ENCODE peak calls at places on chromosome 6, in five cellular contexts. W is aorta, Y is heart left ventricle, G is PC-3, T is GM23338. K is an unnamed sample.

GRCh38 chr6:97203343-97203742 is 79.7 kb downstream of the MMS22L start:
- DNase-seq in T (no peak), Y (no peak), W (no peak), G (no peak), K (no peak)

GRCh38 chr6:131997450-131998153 is 46.4 kb upstream of the CCN2 start:
- DNase-seq in W (no peak), Y (no peak), G (no peak), T (no peak), K (no peak)

GRCh38 chr6:90274481-90275030 is 22.1 kb downstream of the BACH2 start:
- DNase-seq in Y (no peak), W (no peak), T (peak; percentile 61), G (no peak), K (no peak)

GRCh38 chr6:16181429-16182359 is 52.8 kb downstream of the MYLIP start:
- DNase-seq in G (peak; percentile 19), W (no peak), T (no peak), Y (no peak), K (no peak)

GRCh38 chr6:24402697-24403500 is at the start of gene MRS2:
- DNase-seq in W (peak; percentile 90), Y (peak; percentile 91), G (peak; percentile 96), T (peak; percentile 69), K (peak; percentile 69)

GRCh38 chr6:11608600-11609323 is 71.2 kb downstream of the TMEM170B start:
- DNase-seq in W (no peak), T (no peak), G (no peak), Y (no peak), K (no peak)

GRCh38 chr6:112298816-112299281 is 44.5 kb upstream of the LAMA4 start:
- DNase-seq in Y (no peak), T (no peak), G (peak; percentile 86), W (no peak), K (peak; percentile 84)

GRCh38 chr6:118663993-118664985 is 12.9 kb upstream of the CEP85L start:
- DNase-seq in T (no peak), Y (no peak), G (no peak), W (no peak), K (peak; percentile 23)

GRCh38 chr6:31737315-31738047 is 1.2 kb upstream of the CLIC1 start:
- DNase-seq in Y (no peak), G (no peak), T (peak; percentile 56), W (no peak), K (no peak)

GRCh38 chr6:8139451-8139850 is 37.1 kb upstream of the EEF1E1 start:
- DNase-seq in G (no peak), W (no peak), T (no peak), Y (no peak), K (no peak)

GRCh38 chr6:25769983-25770382 is 15.4 kb downstream of the SLC17A4 start:
- DNase-seq in T (no peak), Y (no peak), G (peak; percentile 58), W (no peak), K (no peak)

GRCh38 chr6:116017546-116018276 is 43.0 kb downstream of the FRK start:
- DNase-seq in W (no peak), T (no peak), G (no peak), Y (no peak), K (no peak)
- H3K4me3 ChIP-seq in W (peak overlapping the region; percentile 2), T (no peak overlapping the region), G (no peak overlapping the region), Y (no peak overlapping the region), K (no peak overlapping the region)

DNA sequence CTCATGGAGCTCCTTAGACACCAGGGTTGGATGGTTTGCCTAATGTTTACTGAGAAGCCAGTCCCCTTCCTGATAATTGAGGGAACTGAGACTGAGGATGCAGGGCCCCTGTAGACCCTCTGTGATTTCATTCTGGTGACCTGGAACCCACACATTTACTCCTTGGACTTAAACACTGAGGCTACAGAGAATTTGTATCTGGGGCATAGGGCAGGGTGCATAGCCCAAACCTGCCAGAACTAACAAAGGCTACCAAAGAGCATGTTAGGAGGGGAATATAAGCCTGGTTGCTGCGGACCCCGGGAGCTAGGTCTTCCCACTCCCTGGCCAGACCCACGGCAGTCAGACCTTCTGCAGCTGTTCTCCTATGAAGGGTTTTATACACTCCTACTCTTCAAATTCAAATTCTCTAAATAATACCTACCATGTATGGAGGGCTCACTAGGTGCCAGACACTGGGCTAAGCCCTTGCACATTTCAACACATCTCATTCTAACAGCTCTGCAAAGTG is 19.7 kb downstream of the DAAM2 start:
- DNase-seq in G (no peak), Y (no peak), W (no peak), T (no peak), K (no peak)
- H3K4me1 ChIP-seq in G (no peaks in the 10 kb centered on the region), Y (peaks cover 30% of the 10 kb centered on the region), W (peaks cover 10% of the 10 kb centered on the region), T (peaks cover 12% of the 10 kb centered on the region), K (peaks cover 36% of the 10 kb centered on the region)

GRCh38 chr6:41503841-41504525 is 42.2 kb upstream of the FOXP4 start:
- DNase-seq in W (peak; percentile 83), G (peak; percentile 10), T (peak; percentile 72), Y (no peak), K (peak; percentile 72)
- H3K27me3 ChIP-seq in W (no peaks in the 10 kb centered on the region), G (peaks cover 29% of the 10 kb centered on the region), T (peaks cover 92% of the 10 kb centered on the region), Y (peaks cover 28% of the 10 kb centered on the region), K (peaks cover 18% of the 10 kb centered on the region)

DNA sequence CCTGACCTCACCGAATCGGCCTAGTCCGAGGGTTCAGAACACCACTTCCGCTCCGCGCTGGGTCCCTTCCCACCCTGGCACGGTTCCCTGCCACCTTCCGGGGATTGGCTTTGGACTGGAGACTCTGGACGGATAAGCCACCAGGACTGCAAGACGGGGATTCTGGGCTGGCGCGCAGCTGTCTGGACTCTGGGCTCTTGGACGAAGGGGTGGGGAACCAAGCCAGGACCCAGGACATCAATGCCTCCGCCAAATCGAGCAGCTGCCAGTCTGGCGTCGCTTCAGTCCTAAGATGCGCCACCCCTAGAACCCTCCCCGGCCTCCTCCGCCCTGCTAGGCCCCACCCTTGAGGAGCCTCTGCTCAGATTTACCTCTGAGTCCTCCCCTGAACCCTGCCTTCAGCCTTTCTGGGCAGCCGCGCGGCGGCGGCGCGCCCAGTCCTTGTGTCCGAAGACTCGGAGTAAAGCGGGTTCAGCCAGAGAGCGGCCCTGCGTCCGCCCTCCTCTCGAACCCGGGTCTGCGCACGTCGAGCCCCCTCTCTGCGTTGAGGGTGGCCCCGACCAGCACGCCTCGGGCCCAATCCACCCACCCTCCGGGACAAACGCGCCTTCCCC is 1.2 kb downstream of the KCNK17 start:
- DNase-seq in Y (no peak), W (peak; percentile 81), G (no peak), T (no peak), K (no peak)
- H3K4me3 ChIP-seq in Y (peak overlapping the region; percentile 30), W (peak overlapping the region; percentile 15), G (no peak overlapping the region), T (peak overlapping the region; percentile 77), K (no peak overlapping the region)

GRCh38 chr6:75412937-75413662 is 80.5 kb downstream of the FILIP1 start:
- DNase-seq in W (no peak), T (no peak), G (no peak), Y (no peak), K (peak; percentile 37)
- H3K4me1 ChIP-seq in W (peaks cover 2% of the 10 kb centered on the region), T (no peaks in the 10 kb centered on the region), G (peaks cover 21% of the 10 kb centered on the region), Y (peaks cover 38% of the 10 kb centered on the region), K (peaks cover 13% of the 10 kb centered on the region)